ENCODE peak calls at places on chromosome 17, in eight cellular contexts. Q is SJSA1, O is Kasumi-1, H is ascending aorta, Z is ACHN, P is frontal cortex, Y is tibial artery, S is iris pigment epithelial cell. G is an unnamed sample.

GRCh38 chr17:49249292-49249794 is 18.8 kb upstream of the PHOSPHO1 start:
- DNase-seq in Q (no peak), P (no peak), Z (no peak), O (no peak), S (no peak), Y (no peak), H (no peak), G (no peak)

GRCh38 chr17:37327341-37328090 is 48.3 kb upstream of the C17orf78 start:
- DNase-seq in Y (no peak), H (no peak), O (no peak), Q (no peak), S (peak), Z (peak), P (no peak), G (no peak)

GRCh38 chr17:46072998-46073397 is 73.9 kb downstream of the STH start:
- DNase-seq in S (peak), H (no peak), O (no peak), P (no peak), Q (no peak), Y (no peak), Z (peak), G (no peak)

GRCh38 chr17:17628388-17629008 is 37.0 kb upstream of the PEMT start:
- DNase-seq in P (no peak), Y (no peak), H (no peak), O (no peak), S (no peak), Z (no peak), Q (no peak), G (no peak)

GRCh38 chr17:74325743-74326379 is at the start of gene KIF19:
- DNase-seq in O (no peak), Z (peak), Y (no peak), P (peak), H (no peak), Q (no peak), S (peak), G (no peak)

GRCh38 chr17:47165137-47165536 is 24.0 kb downstream of the CDC27 start:
- DNase-seq in P (no peak), S (no peak), O (no peak), H (no peak), Y (no peak), Z (no peak), Q (no peak), G (no peak)

GRCh38 chr17:83053021-83053778 is 26.2 kb upstream of the METRNL start:
- DNase-seq in P (no peak), S (no peak), Q (peak), H (peak), Y (peak), O (no peak), Z (no peak), G (no peak)

GRCh38 chr17:34306466-34306865 is 12.8 kb upstream of the CCL8 start:
- DNase-seq in Y (no peak), P (peak), Q (peak), H (peak), S (peak), O (peak), Z (peak), G (peak)

GRCh38 chr17:18353541-18353940 is 9.8 kb downstream of the SHMT1 start:
- DNase-seq in Q (no peak), P (no peak), O (no peak), H (no peak), Y (no peak), S (no peak), Z (no peak), G (no peak)

GRCh38 chr17:2749058-2749783 is at the start of gene CCDC92B:
- DNase-seq in P (peak), S (no peak), O (no peak), Q (no peak), Y (no peak), H (no peak), Z (no peak), G (no peak)

GRCh38 chr17:8382880-8383142 is 182 bp downstream of the RPL26 start:
- DNase-seq in Q (no peak), O (no peak), Y (no peak), H (no peak), P (no peak), S (no peak), Z (no peak), G (no peak)

GRCh38 chr17:80364091-80364691 is 50.8 kb upstream of the ENDOV start:
- DNase-seq in Q (no peak), S (no peak), P (peak), O (peak), H (no peak), Y (no peak), Z (peak), G (peak)

GRCh38 chr17:39150795-39151679 is at the start of gene PLXDC1:
- DNase-seq in H (no peak), O (no peak), Y (no peak), S (no peak), Q (no peak), Z (no peak), P (no peak), G (no peak)

GRCh38 chr17:42122371-42123303 is at the start of gene HSPB9:
- DNase-seq in Q (no peak), S (no peak), H (no peak), Z (no peak), O (no peak), Y (no peak), P (no peak), G (no peak)

GRCh38 chr17:82046903-82047302 is 4.7 kb downstream of the RFNG start:
- DNase-seq in O (no peak), Y (no peak), S (no peak), Z (no peak), H (no peak), P (no peak), Q (no peak), G (no peak)

GRCh38 chr17:81365148-81365600 is 30.1 kb upstream of the BAHCC1 start:
- DNase-seq in H (peak), Y (no peak), P (no peak), S (peak), Z (peak), Q (no peak), O (no peak), G (no peak)

GRCh38 chr17:73156166-73156840 is 8.5 kb upstream of the SSTR2 start:
- DNase-seq in S (peak), H (peak), Z (peak), Y (peak), P (peak), O (peak), Q (peak), G (peak)

GRCh38 chr17:74408830-74409229 is 23.1 kb upstream of the GPRC5C start:
- DNase-seq in Z (no peak), Y (no peak), O (no peak), P (no peak), H (no peak), Q (peak), S (no peak), G (no peak)

GRCh38 chr17:71975331-71975801 is 145.5 kb upstream of the SOX9 start:
- DNase-seq in H (peak), P (no peak), Y (peak), O (no peak), Z (no peak), Q (no peak), S (peak), G (no peak)

GRCh38 chr17:20010099-20010863 is 1.1 kb downstream of the SPECC1 start:
- DNase-seq in Q (no peak), P (peak), H (peak), Z (peak), O (peak), Y (peak), S (peak), G (peak)

GRCh38 chr17:74340470-74341023 is 14.5 kb downstream of the KIF19 start:
- DNase-seq in Q (no peak), H (no peak), P (no peak), S (no peak), O (no peak), Y (no peak), Z (no peak), G (no peak)

GRCh38 chr17:41864837-41865595 is at the start of gene KLHL11:
- DNase-seq in O (peak), Y (peak), S (peak), P (peak), Q (peak), H (peak), Z (peak), G (peak)

GRCh38 chr17:7875804-7876203 is 12.8 kb upstream of the CHD3 start:
- DNase-seq in Z (no peak), O (no peak), Q (no peak), P (no peak), S (no peak), Y (no peak), H (no peak), G (no peak)

GRCh38 chr17:80252871-80253270 is 7.8 kb upstream of the RNF213 start:
- DNase-seq in Z (peak), S (peak), H (no peak), O (peak), Q (no peak), P (peak), Y (no peak), G (peak)

GRCh38 chr17:48625502-48626201 is 506 bp downstream of the HOXB9 start:
- DNase-seq in S (no peak), H (no peak), Z (peak), P (no peak), Q (no peak), O (no peak), Y (no peak), G (peak)

GRCh38 chr17:52790359-52790955 is 631.9 kb upstream of the CA10 start:
- DNase-seq in P (no peak), Z (no peak), O (no peak), S (no peak), Q (no peak), H (no peak), Y (no peak), G (no peak)

GRCh38 chr17:80807014-80807413 is 184.6 kb upstream of the CHMP6 start:
- DNase-seq in S (no peak), Q (no peak), P (no peak), Y (no peak), O (no peak), H (no peak), Z (no peak), G (no peak)

GRCh38 chr17:12712941-12713340 is 47.3 kb downstream of the MYOCD start:
- DNase-seq in Q (no peak), P (no peak), O (no peak), Y (no peak), S (no peak), Z (no peak), H (no peak), G (no peak)

GRCh38 chr17:66695098-66695497 is 139.8 kb upstream of the CACNG5 start:
- DNase-seq in Q (peak), Z (no peak), H (no peak), Y (no peak), O (no peak), P (no peak), S (no peak), G (no peak)

G was measured in NB4.